ENCODE peak calls at places on chromosomes 7 and 10, in ten cellular contexts. Z, L, U, I, D, Y, K, T, W and B are unnamed samples.

GRCh38 chr10:49231421-49231820 is 43.2 kb upstream of the TMEM273 start:
- DNase-seq in Z (no peak), L (no peak), U (no peak), I (no peak), D (no peak), Y (no peak), K (no peak), T (no peak), W (no peak), B (no peak)

GRCh38 chr7:332646-333398 is 42.9 kb downstream of the FOXL3 start:
- DNase-seq in Z (peak), L (peak), U (no peak), I (peak), D (peak), Y (peak), K (peak), T (peak), W (peak), B (peak)

GRCh38 chr7:155484483-155485399 is 26.8 kb downstream of the EN2 start:
- DNase-seq in Z (no peak), L (no peak), U (no peak), I (no peak), D (no peak), Y (no peak), K (no peak), T (no peak), W (no peak), B (no peak)

GRCh38 chr10:101568054-101568745 is 19.9 kb downstream of the POLL start:
- DNase-seq in Z (no peak), L (no peak), U (no peak), I (no peak), D (no peak), Y (no peak), K (no peak), T (no peak), W (no peak), B (no peak)

GRCh38 chr7:111138196-111138569 is 47.3 kb downstream of the LRRN3 start:
- DNase-seq in Z (peak), L (peak), U (no peak), I (no peak), D (no peak), Y (peak), K (no peak), T (no peak), W (peak), B (no peak)

GRCh38 chr7:15558747-15559146 is 3.1 kb downstream of the AGMO start:
- DNase-seq in Z (peak), L (no peak), U (peak), I (no peak), D (no peak), Y (no peak), K (no peak), T (no peak), W (no peak), B (no peak)

GRCh38 chr10:31294556-31294955 is 24.5 kb upstream of the ZEB1 start:
- DNase-seq in Z (no peak), L (no peak), U (no peak), I (no peak), D (no peak), Y (no peak), K (no peak), T (no peak), W (no peak), B (no peak)

GRCh38 chr7:1231214-1232102 is 1.2 kb upstream of the UNCX start:
- DNase-seq in Z (no peak), L (no peak), U (no peak), I (no peak), D (no peak), Y (no peak), K (no peak), T (no peak), W (peak), B (no peak)

GRCh38 chr10:104274762-104275721 is 6.1 kb downstream of the GSTO2 start:
- DNase-seq in Z (peak), L (peak), U (no peak), I (no peak), D (peak), Y (peak), K (no peak), T (peak), W (peak), B (no peak)

GRCh38 chr10:125370578-125370977 is 210.2 kb upstream of the CTBP2 start:
- DNase-seq in Z (no peak), L (peak), U (no peak), I (no peak), D (peak), Y (no peak), K (no peak), T (no peak), W (no peak), B (no peak)

GRCh38 chr7:81611040-81611439 is 158.8 kb downstream of the HGF start:
- DNase-seq in Z (no peak), L (no peak), U (no peak), I (no peak), D (no peak), Y (no peak), K (no peak), T (no peak), W (peak), B (no peak)

GRCh38 chr10:123562387-123562786 is 103.8 kb upstream of the GPR26 start:
- DNase-seq in Z (no peak), L (no peak), U (no peak), I (no peak), D (no peak), Y (no peak), K (no peak), T (peak), W (no peak), B (no peak)